ENCODE peak calls at places on chromosomes 13 and 19, in nine cellular contexts. M is Calu3; B is progenitor cell of endocrine pancreas; Y is A549; Q is adrenal gland; L is Peyer's patch; S is CD8-positive, alpha-beta T cell; N is uterus; Z is choroid plexus epithelial cell. R is an unnamed sample.

GRCh38 chr13:34277971-34278370 is 460.0 kb downstream of the RFC3 start:
- DNase-seq in M (no peak), B (no peak), Y (no peak), Q (no peak), L (no peak), S (no peak), N (no peak), Z (no peak), R (no peak)

GRCh38 chr13:103931396-103931795 is 865.2 kb upstream of the SLC10A2 start:
- DNase-seq in M (no peak), B (no peak), Y (no peak), Q (no peak), L (no peak), S (no peak), N (no peak), Z (no peak), R (no peak)

GRCh38 chr19:15038304-15038703 is 11.0 kb upstream of the CASP14 start:
- DNase-seq in M (no peak), B (no peak), Y (no peak), Q (no peak), L (no peak), S (no peak), N (peak), Z (peak), R (no peak)

GRCh38 chr13:97327521-97328221 is 105.5 kb downstream of the MBNL2 start:
- DNase-seq in M (no peak), B (no peak), Y (no peak), Q (no peak), L (no peak), S (no peak), N (no peak), Z (no peak), R (no peak)

GRCh38 chr13:48125794-48126228 is 30.9 kb upstream of the MED4 start:
- DNase-seq in M (no peak), B (no peak), Y (no peak), Q (peak), L (no peak), S (no peak), N (peak), Z (peak), R (no peak)

GRCh38 chr19:54030895-54031586 is 32.7 kb downstream of the VSTM1 start:
- DNase-seq in M (peak), B (no peak), Y (no peak), Q (no peak), L (no peak), S (no peak), N (no peak), Z (peak), R (no peak)

GRCh38 chr13:33185853-33186252 is 99.7 kb downstream of the STARD13 start:
- DNase-seq in M (no peak), B (no peak), Y (no peak), Q (no peak), L (no peak), S (no peak), N (no peak), Z (peak), R (no peak)

GRCh38 chr19:42368765-42369164 is 21.3 kb downstream of the CNFN start:
- DNase-seq in M (no peak), B (no peak), Y (no peak), Q (no peak), L (no peak), S (no peak), N (no peak), Z (no peak), R (no peak)

GRCh38 chr19:49422407-49423277 is 599 bp downstream of the PTH2 start:
- DNase-seq in M (peak), B (no peak), Y (peak), Q (no peak), L (no peak), S (no peak), N (no peak), Z (peak), R (no peak)

GRCh38 chr19:3782330-3782729 is 3.9 kb downstream of the MATK start:
- DNase-seq in M (no peak), B (no peak), Y (no peak), Q (no peak), L (no peak), S (no peak), N (no peak), Z (no peak), R (no peak)

GRCh38 chr19:419721-420515 is 11.0 kb upstream of the C2CD4C start:
- DNase-seq in M (no peak), B (no peak), Y (no peak), Q (no peak), L (no peak), S (no peak), N (no peak), Z (no peak), R (no peak)

GRCh38 chr19:2240881-2241760 is 4.5 kb downstream of the SF3A2 start:
- DNase-seq in M (no peak), B (no peak), Y (no peak), Q (no peak), L (no peak), S (no peak), N (no peak), Z (no peak), R (no peak)

GRCh38 chr19:943551-944170 is 17.8 kb downstream of the ARID3A start:
- DNase-seq in M (no peak), B (no peak), Y (no peak), Q (no peak), L (no peak), S (no peak), N (no peak), Z (no peak), R (no peak)

GRCh38 chr19:43779147-43779819 is 1.5 kb downstream of the KCNN4 start:
- DNase-seq in M (peak), B (no peak), Y (no peak), Q (no peak), L (peak), S (no peak), N (no peak), Z (no peak), R (no peak)

GRCh38 chr19:51572908-51573307 is 1.8 kb downstream of the ZNF175 start:
- DNase-seq in M (no peak), B (no peak), Y (no peak), Q (no peak), L (no peak), S (no peak), N (no peak), Z (peak), R (peak)

GRCh38 chr13:73656863-73657262 is 477.3 kb downstream of the KLF12 start:
- DNase-seq in M (no peak), B (no peak), Y (no peak), Q (no peak), L (no peak), S (no peak), N (no peak), Z (no peak), R (no peak)

GRCh38 chr13:40668335-40668734 is 1.9 kb upstream of the FOXO1 start:
- DNase-seq in M (peak), B (no peak), Y (peak), Q (peak), L (peak), S (peak), N (peak), Z (no peak), R (no peak)

GRCh38 chr19:17733127-17733526 is 13.8 kb downstream of the MAP1S start:
- DNase-seq in M (no peak), B (no peak), Y (no peak), Q (no peak), L (no peak), S (no peak), N (no peak), Z (no peak), R (no peak)

GRCh38 chr13:68439821-68440220 is 1209.7 kb upstream of the PCDH9 start:
- DNase-seq in M (no peak), B (no peak), Y (no peak), Q (no peak), L (no peak), S (no peak), N (no peak), Z (peak), R (no peak)

GRCh38 chr19:16188521-16188920 is 3.3 kb downstream of the FAM32A start:
- DNase-seq in M (no peak), B (no peak), Y (no peak), Q (no peak), L (no peak), S (no peak), N (no peak), Z (no peak), R (no peak)

GRCh38 chr19:16180611-16181010 is 4.6 kb upstream of the FAM32A start:
- DNase-seq in M (no peak), B (no peak), Y (no peak), Q (no peak), L (no peak), S (no peak), N (no peak), Z (peak), R (peak)

GRCh38 chr19:16185925-16186234 is 670 bp downstream of the FAM32A start:
- DNase-seq in M (no peak), B (no peak), Y (no peak), Q (no peak), L (no peak), S (no peak), N (no peak), Z (no peak), R (no peak)

GRCh38 chr19:16184665-16185122 is 516 bp upstream of the FAM32A start:
- DNase-seq in M (no peak), B (no peak), Y (no peak), Q (no peak), L (no peak), S (no peak), N (no peak), Z (no peak), R (no peak)

DNA sequence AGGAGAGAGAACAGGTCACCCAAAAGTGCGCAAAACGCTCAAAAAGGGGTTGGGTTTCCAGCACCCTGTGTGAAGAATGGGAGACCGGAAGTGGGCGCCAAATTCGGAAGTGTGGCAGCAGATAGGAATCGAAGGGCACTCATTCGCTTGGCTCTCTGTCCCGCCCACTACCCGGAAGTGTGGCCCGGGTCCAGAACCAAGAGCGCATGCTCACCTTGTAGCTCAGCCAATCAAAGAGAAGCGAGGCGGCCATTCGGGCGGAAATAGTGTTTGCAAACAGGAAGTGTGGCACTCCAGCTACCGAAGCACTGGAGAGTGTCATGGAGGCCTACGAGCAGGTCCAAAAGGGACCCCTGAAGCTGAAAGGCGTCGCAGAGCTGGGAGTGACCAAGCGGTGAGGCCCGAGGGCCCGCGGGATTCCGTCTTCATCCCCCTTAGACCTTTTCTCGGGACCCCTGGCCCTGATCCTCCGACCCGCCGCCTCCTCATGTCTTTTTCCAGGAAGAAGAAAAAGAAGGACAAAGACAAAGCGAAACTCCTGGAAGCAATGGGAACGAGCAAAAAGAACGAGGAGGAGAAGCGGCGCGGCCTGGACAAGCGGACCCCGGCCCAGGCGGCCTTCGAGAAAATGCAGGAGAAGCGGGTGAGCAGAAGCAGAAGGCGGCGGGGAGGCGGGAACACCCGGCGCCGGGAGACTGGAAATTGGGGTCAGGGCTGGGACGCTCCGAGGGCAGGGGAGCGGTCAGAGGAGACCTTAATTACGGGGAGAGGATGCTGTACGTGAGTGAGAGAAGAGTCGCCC is at the start of gene FAM32A:
- DNase-seq in M (peak), B (peak), Y (peak), Q (peak), L (peak), S (peak), N (peak), Z (peak), R (peak)
- TF ChIP-seq CTCF in M (peak), B (peak), Y (peak), Q (peak), L (peak), S (peak), N (no peak), Z (peak), R (peak)

GRCh38 chr19:7729211-7729610 is 2.7 kb downstream of the CLEC4G start:
- DNase-seq in M (no peak), B (no peak), Y (no peak), Q (no peak), L (no peak), S (no peak), N (no peak), Z (no peak), R (no peak)
- TF ChIP-seq CTCF in M (no peak), B (no peak), Y (no peak), Q (no peak), L (no peak), S (no peak), N (no peak), Z (no peak), R (no peak)

GRCh38 chr13:45518525-45519235 is 53.9 kb downstream of the COG3 start:
- DNase-seq in M (no peak), B (no peak), Y (no peak), Q (no peak), L (no peak), S (no peak), N (no peak), Z (peak), R (no peak)
- TF ChIP-seq CTCF in M (no peak), B (no peak), Y (no peak), Q (no peak), L (no peak), S (no peak), N (no peak), Z (no peak), R (no peak)

GRCh38 chr13:51676739-51677138 is 92.5 kb downstream of the WDFY2 start:
- DNase-seq in M (no peak), B (no peak), Y (no peak), Q (no peak), L (no peak), S (no peak), N (no peak), Z (no peak), R (no peak)
- TF ChIP-seq CTCF in M (no peak), B (no peak), Y (no peak), Q (no peak), L (no peak), S (no peak), N (no peak), Z (no peak), R (no peak)

DNA sequence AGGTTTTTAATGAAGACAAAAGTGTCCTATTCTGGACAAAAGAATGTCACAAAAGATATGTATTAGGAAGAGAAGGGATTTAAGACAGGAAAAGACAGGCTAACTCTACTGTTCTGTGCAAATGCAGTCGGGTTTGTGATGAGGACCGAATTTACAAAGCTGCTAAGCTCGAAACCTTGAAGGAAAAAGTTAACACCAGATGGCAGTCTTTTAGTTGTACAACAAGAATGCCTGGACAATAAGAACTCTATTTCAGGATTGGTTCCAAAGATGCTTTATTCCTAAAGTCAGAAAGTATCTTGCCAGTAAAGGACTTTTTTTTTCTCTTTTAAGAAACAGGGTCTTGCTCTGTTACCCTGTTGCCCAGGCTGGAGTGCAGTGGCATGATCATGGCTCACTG is 51.1 kb downstream of the HS6ST3 start:
- DNase-seq in M (no peak), B (no peak), Y (no peak), Q (peak), L (no peak), S (no peak), N (no peak), Z (peak), R (no peak)
- TF ChIP-seq CTCF in M (no peak), B (peak), Y (peak), Q (peak), L (no peak), S (no peak), N (peak), Z (peak), R (no peak)

GRCh38 chr13:113122571-113123225 is at the start of gene F10:
- DNase-seq in M (peak), B (peak), Y (no peak), Q (peak), L (peak), S (no peak), N (peak), Z (peak), R (peak)
- TF ChIP-seq CTCF in M (no peak), B (peak), Y (no peak), Q (no peak), L (peak), S (no peak), N (no peak), Z (no peak), R (no peak)